ENCODE peak calls at places on chromosomes 7 and 10, in six cellular contexts. N is IMR-90, V is testis, F is brain microvascular endothelial cell, D is upper lobe of right lung, P is stomach. Y is an unnamed sample.

GRCh38 chr10:21336476-21337170 is 188.9 kb downstream of the SKIDA1 start:
- DNase-seq in N (peak), V (peak), D (no peak), P (no peak), F (peak), Y (no peak)

GRCh38 chr10:13722747-13723657 is 136.2 kb downstream of the PRPF18 start:
- DNase-seq in N (peak), P (no peak), F (no peak), D (no peak), V (no peak), Y (no peak)

GRCh38 chr7:150446288-150446938 is 4.0 kb upstream of the GIMAP8 start:
- DNase-seq in D (no peak), P (no peak), N (no peak), V (no peak), F (no peak), Y (peak)

GRCh38 chr10:72335394-72336258 is 19.1 kb downstream of the DNAJB12 start:
- DNase-seq in P (peak), N (no peak), F (peak), D (peak), V (peak), Y (no peak)

GRCh38 chr10:105857284-105858264 is 1216.5 kb downstream of the SORCS3 start:
- DNase-seq in N (no peak), F (no peak), D (no peak), V (no peak), P (no peak), Y (no peak)

GRCh38 chr7:28177836-28178235 is 2.8 kb downstream of the JAZF1 start:
- DNase-seq in P (no peak), N (no peak), F (no peak), D (no peak), V (no peak), Y (no peak)

GRCh38 chr7:6228363-6228762 is 44.1 kb downstream of the CYTH3 start:
- DNase-seq in V (peak), D (no peak), N (peak), F (peak), P (no peak), Y (no peak)

GRCh38 chr10:75398630-75399460 is 2.7 kb downstream of the ZNF503 start:
- DNase-seq in P (peak), V (peak), F (no peak), D (peak), N (no peak), Y (no peak)

GRCh38 chr7:155972247-155972646 is 160.0 kb upstream of the SHH start:
- DNase-seq in V (no peak), F (no peak), D (no peak), P (no peak), N (no peak), Y (no peak)

GRCh38 chr7:30707391-30708351 is 25.4 kb upstream of the CRHR2 start:
- DNase-seq in D (no peak), F (no peak), N (no peak), V (peak), P (no peak), Y (no peak)

GRCh38 chr10:29687411-29688160 is 52.8 kb upstream of the SVIL start:
- DNase-seq in N (peak), F (no peak), V (no peak), P (no peak), D (no peak), Y (no peak)

GRCh38 chr7:114656471-114656870 is 241.9 kb downstream of the FOXP2 start:
- DNase-seq in V (no peak), P (no peak), F (no peak), N (no peak), D (no peak), Y (no peak)
- H3K27ac ChIP-seq in V (no peak), P (no peak), F (no peak), N (no peak), D (no peak), Y (peak)

GRCh38 chr7:70695804-70696104 is 436.2 kb upstream of the GALNT17 start:
- DNase-seq in P (no peak), F (no peak), N (no peak), V (no peak), D (no peak), Y (no peak)

GRCh38 chr7:70694909-70695803 is 436.8 kb upstream of the GALNT17 start:
- DNase-seq in F (peak), V (peak), P (no peak), D (peak), N (peak), Y (no peak)

GRCh38 chr7:70693300-70693689 is 438.6 kb upstream of the GALNT17 start:
- DNase-seq in V (no peak), D (peak), P (no peak), F (no peak), N (no peak), Y (no peak)

GRCh38 chr7:70694357-70694908 is 437.5 kb upstream of the GALNT17 start:
- DNase-seq in P (peak), F (peak), D (peak), N (peak), V (peak), Y (no peak)

DNA sequence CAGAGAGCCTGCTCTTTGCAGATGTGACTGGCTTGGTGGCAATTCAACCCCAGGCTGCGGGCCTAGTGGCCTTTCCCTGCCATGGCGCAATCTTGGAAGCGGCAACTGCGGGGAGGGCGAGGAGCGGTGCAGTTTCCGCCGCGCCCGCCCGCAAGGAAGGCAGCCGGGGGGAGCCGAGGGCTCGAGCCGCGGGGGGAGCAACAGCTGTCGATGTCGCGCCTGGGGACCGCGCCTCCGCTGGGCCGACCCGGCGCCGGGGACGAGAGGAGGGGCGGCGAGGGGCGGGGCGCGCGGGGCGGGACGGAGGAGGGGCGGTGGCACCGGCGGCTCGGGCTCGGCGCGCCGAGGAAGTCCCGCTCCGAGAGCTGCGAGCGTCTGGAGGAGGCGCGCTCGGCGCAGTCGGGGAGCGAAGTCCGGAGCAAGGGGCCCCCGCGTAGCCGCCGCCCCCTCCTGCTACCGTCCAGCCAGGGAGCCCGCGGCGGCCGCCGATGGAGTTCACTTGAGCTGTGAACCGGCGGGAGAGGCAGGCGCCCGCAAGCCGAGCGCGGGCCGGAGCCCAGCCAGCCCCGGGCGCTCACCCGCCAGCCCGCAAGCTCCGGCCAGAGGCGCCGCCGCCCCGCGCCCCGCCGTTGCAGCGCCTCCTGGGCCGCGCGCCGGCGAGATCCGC is 438.1 kb upstream of the GALNT17 start:
- DNase-seq in P (peak), D (peak), N (peak), V (peak), F (peak), Y (peak)
- H3K4me3 ChIP-seq in P (peak), D (peak), N (peak), V (peak), F (peak), Y (peak)

GRCh38 chr7:75961194-75961593 is 33.2 kb downstream of the TMEM120A start:
- DNase-seq in N (no peak), P (no peak), D (no peak), F (no peak), V (no peak), Y (no peak)
- TF ChIP-seq CTCF in N (no peak), P (no peak), D (no peak), F (peak), V (no peak), Y (no peak)

GRCh38 chr10:24215193-24215592 is 6.3 kb downstream of the KIAA1217 start:
- DNase-seq in D (no peak), V (no peak), P (no peak), N (no peak), F (no peak), Y (no peak)
- H3K27ac ChIP-seq in D (peak), V (no peak), P (peak), N (no peak), F (no peak), Y (peak)

GRCh38 chr10:98309366-98310355 is 41.7 kb upstream of the LOXL4 start:
- DNase-seq in D (peak), V (peak), F (peak), N (peak), P (peak), Y (no peak)
- H3K4me3 ChIP-seq in D (no peak), V (no peak), F (peak), N (peak), P (peak), Y (peak)

GRCh38 chr7:33809218-33809617 is 96.1 kb upstream of the BMPER start:
- DNase-seq in P (no peak), D (no peak), V (no peak), F (no peak), N (no peak), Y (peak)

GRCh38 chr7:33805630-33806233 is 99.6 kb upstream of the BMPER start:
- DNase-seq in D (no peak), F (peak), V (no peak), P (peak), N (peak), Y (peak)

GRCh38 chr7:33806284-33807157 is 98.8 kb upstream of the BMPER start:
- DNase-seq in N (peak), P (peak), F (peak), D (no peak), V (peak), Y (peak)

GRCh38 chr7:33807158-33807530 is 98.2 kb upstream of the BMPER start:
- DNase-seq in D (no peak), V (no peak), F (no peak), P (no peak), N (no peak), Y (peak)

DNA sequence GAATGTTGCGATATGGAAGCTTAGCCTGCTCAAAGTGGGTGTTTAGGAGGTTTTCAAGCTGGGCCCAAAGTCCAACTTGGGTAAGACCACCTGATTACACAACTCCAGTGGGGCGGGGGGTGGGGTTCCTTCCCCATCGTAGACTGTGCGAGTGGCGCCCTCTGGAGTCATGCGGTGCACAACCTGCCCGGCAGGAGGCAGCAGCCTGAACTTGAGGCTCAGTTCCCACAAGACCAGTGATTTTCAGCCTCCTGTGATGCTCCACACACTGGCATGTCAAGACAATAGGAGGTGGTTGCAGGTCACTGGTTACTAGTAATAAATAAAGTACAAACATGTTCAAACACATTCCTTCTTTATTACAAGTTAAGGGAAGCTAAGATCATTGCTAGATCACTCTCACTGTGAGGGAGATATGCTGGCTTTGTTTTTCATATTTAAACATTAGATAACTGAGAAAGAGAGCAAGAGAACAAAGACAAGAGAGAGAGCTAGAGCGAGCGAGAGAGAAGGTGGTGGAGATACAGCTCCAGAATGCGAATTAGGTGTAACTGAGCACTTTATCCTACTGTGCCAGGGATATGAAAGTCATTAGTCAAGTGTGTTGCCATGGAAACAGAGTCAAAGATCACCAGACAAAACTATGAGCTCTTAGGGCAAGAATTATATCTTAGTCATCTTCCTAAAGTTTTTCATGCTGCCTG is 97.4 kb upstream of the BMPER start:
- DNase-seq in D (no peak), F (peak), N (peak), V (peak), P (no peak), Y (peak)
- TF ChIP-seq CTCF in D (no peak), F (peak), N (peak), V (no peak), P (no peak), Y (no peak)

DNA sequence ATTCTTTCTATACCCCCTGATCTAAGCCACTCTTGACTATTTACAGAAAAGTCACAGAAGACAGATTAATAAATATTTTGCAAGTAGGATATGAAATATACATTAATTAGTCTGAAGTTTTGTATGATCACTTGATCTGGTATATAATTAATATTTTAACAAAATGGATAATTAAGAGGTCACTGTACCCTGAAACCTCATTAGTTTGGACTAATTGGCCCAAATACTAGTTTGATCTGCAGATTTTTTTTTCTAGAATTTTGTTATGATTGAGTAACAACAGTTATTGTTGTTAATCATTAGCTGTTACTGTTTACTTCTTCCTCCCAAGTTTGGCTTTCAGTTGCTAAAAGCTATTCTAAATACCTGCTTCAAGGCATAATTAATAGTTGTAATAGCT is 2.7 kb downstream of the NHLRC2 start:
- DNase-seq in D (no peak), V (no peak), N (no peak), P (no peak), F (no peak), Y (no peak)
- H3K27ac ChIP-seq in D (no peak), V (no peak), N (no peak), P (no peak), F (no peak), Y (no peak)

DNA sequence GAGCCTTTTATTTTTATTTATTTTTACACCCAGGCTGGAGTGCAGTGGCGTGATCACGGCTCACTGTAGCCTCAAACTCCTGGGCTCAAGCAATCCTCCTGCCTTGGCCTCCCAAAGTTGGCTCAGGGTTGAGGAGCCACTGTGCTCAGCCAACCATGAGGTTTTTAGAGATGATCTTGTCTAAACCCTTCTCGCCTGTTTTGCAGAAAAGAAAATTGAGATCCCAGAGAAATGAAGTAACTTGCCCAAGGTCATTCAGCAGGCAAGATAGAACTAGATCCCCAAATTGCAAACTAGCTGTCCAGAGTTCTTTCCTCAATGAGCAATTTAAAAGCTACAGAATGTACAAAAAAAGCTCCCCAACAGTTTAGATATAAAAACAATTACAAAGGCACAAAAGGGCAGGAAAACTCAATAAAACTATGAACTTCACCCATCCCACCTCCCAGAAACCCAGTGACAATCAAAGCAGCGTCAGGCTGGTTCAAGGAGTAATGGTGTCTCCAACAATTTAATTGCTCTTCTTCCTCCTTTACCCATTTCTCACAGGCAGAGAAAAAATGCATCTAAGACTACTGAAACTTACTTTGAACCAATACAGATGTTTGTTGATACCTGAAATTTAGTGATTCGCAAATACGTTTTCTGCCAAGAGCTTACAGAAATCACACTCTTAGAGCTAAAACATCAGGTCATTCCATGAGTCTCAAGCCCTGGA is 762 bp downstream of the MYOF start:
- DNase-seq in V (no peak), P (no peak), N (no peak), F (no peak), D (no peak), Y (no peak)
- H3K4me3 ChIP-seq in V (peak), P (peak), N (peak), F (peak), D (peak), Y (peak)

Y was measured in esophagus muscularis mucosa.